ENCODE peak calls at places on chromosomes 1 and 21, in nine cellular contexts. Z is T-helper 2 cell; P is ELR; R is activated CD4-positive, alpha-beta memory T cell treated with anti-CD3 and anti-CD28 coated beads, Interleukin-2, amount 10 ng/mL, durations not matched to agents 7 days and 5 days; W is cardiac muscle cell; F is activated gamma-delta T cell treated with Interleukin-2 at 50 U/mL for 16 hours; L is fibroblast of lung; B is body of pancreas; I is mucosa of gallbladder. D is an unnamed sample.

GRCh38 chr21:14572206-14572780 is 26.2 kb upstream of the SAMSN1 start:
- DNase-seq in Z (no peak), P (no peak), R (no peak), W (no peak), F (no peak), L (no peak), B (no peak), I (no peak), D (no peak)

GRCh38 chr1:6727535-6727934 is 25.9 kb upstream of the DNAJC11 start:
- DNase-seq in Z (peak), P (peak), R (peak), W (peak), F (peak), L (peak), B (peak), I (peak), D (peak)

GRCh38 chr1:77605246-77606026 is 77.0 kb downstream of the ZZZ3 start:
- DNase-seq in Z (no peak), P (peak), R (no peak), W (no peak), F (no peak), L (peak), B (peak), I (peak), D (peak)

GRCh38 chr1:227885648-227886502 is 61.9 kb downstream of the WNT9A start:
- DNase-seq in Z (no peak), P (peak), R (peak), W (no peak), F (no peak), L (peak), B (peak), I (no peak), D (peak)

GRCh38 chr1:47175227-47175934 is 14.5 kb downstream of the PDZK1IP1 start:
- DNase-seq in Z (peak), P (peak), R (peak), W (peak), F (peak), L (peak), B (peak), I (peak), D (peak)

GRCh38 chr1:214840366-214840765 is 237.4 kb downstream of the CENPF start:
- DNase-seq in Z (no peak), P (peak), R (no peak), W (no peak), F (no peak), L (peak), B (no peak), I (no peak), D (no peak)

GRCh38 chr1:155801149-155801548 is 55.9 kb downstream of the GON4L start:
- DNase-seq in Z (no peak), P (peak), R (no peak), W (no peak), F (no peak), L (peak), B (no peak), I (no peak), D (no peak)

GRCh38 chr1:106755682-106756406 is 300.6 kb upstream of the PRMT6 start:
- DNase-seq in Z (no peak), P (peak), R (no peak), W (no peak), F (no peak), L (peak), B (no peak), I (no peak), D (no peak)

GRCh38 chr1:100249155-100249536 is 488 bp downstream of the DBT start:
- DNase-seq in Z (peak), P (peak), R (no peak), W (peak), F (no peak), L (no peak), B (no peak), I (no peak), D (no peak)

GRCh38 chr1:163202833-163203451 is at the start of gene RGS5:
- DNase-seq in Z (no peak), P (peak), R (no peak), W (peak), F (no peak), L (peak), B (no peak), I (no peak), D (no peak)

GRCh38 chr21:44875341-44875740 is 1.9 kb upstream of the PTTG1IP start:
- DNase-seq in Z (peak), P (peak), R (no peak), W (no peak), F (no peak), L (peak), B (no peak), I (no peak), D (no peak)

GRCh38 chr1:88698140-88698539 is 14.1 kb downstream of the PKN2 start:
- DNase-seq in Z (no peak), P (peak), R (no peak), W (peak), F (no peak), L (peak), B (no peak), I (no peak), D (no peak)

GRCh38 chr1:45654540-45655280 is 30.9 kb upstream of the CCDC17 start:
- DNase-seq in Z (peak), P (no peak), R (no peak), W (no peak), F (no peak), L (no peak), B (no peak), I (no peak), D (no peak)

GRCh38 chr1:105909811-105910210 is 1146.7 kb upstream of the PRMT6 start:
- DNase-seq in Z (no peak), P (no peak), R (no peak), W (no peak), F (no peak), L (no peak), B (no peak), I (no peak), D (no peak)

GRCh38 chr1:119040906-119041305 is 52.8 kb upstream of the TBX15 start:
- DNase-seq in Z (no peak), P (no peak), R (no peak), W (no peak), F (no peak), L (no peak), B (peak), I (no peak), D (no peak)

GRCh38 chr1:183932412-183932811 is 105.1 kb downstream of the COLGALT2 start:
- DNase-seq in Z (no peak), P (peak), R (no peak), W (no peak), F (no peak), L (peak), B (peak), I (peak), D (peak)

GRCh38 chr1:228748431-228748830 is 13.2 kb downstream of the RHOU start:
- DNase-seq in Z (peak), P (no peak), R (peak), W (no peak), F (no peak), L (no peak), B (no peak), I (no peak), D (no peak)

GRCh38 chr1:1046243-1046642 is 26.3 kb downstream of the AGRN start:
- DNase-seq in Z (no peak), P (no peak), R (no peak), W (no peak), F (no peak), L (no peak), B (no peak), I (no peak), D (no peak)

GRCh38 chr1:36847761-36848160 is 186.6 kb downstream of the GRIK3 start:
- DNase-seq in Z (no peak), P (no peak), R (no peak), W (no peak), F (no peak), L (no peak), B (no peak), I (no peak), D (no peak)

GRCh38 chr1:233114159-233114558 is 163.7 kb downstream of the NTPCR start:
- DNase-seq in Z (no peak), P (peak), R (no peak), W (no peak), F (no peak), L (peak), B (no peak), I (no peak), D (no peak)

GRCh38 chr21:26445440-26445839 is 127.6 kb downstream of the CYYR1 start:
- DNase-seq in Z (no peak), P (no peak), R (no peak), W (no peak), F (no peak), L (peak), B (no peak), I (no peak), D (no peak)

GRCh38 chr1:77668924-77669449 is 13.5 kb downstream of the ZZZ3 start:
- DNase-seq in Z (peak), P (no peak), R (no peak), W (no peak), F (no peak), L (no peak), B (no peak), I (no peak), D (no peak)

GRCh38 chr1:91736999-91737615 is 148.8 kb downstream of the TGFBR3 start:
- DNase-seq in Z (no peak), P (peak), R (no peak), W (peak), F (no peak), L (peak), B (no peak), I (no peak), D (no peak)

GRCh38 chr21:37965088-37965805 is 49.0 kb upstream of the KCNJ6 start:
- DNase-seq in Z (no peak), P (no peak), R (no peak), W (no peak), F (no peak), L (no peak), B (no peak), I (no peak), D (no peak)

GRCh38 chr21:22136770-22137169 is 1138.6 kb downstream of the NCAM2 start:
- DNase-seq in Z (no peak), P (no peak), R (no peak), W (no peak), F (no peak), L (no peak), B (no peak), I (no peak), D (no peak)

GRCh38 chr1:5616366-5617178 is 375.7 kb downstream of the NPHP4 start:
- DNase-seq in Z (no peak), P (no peak), R (no peak), W (no peak), F (no peak), L (no peak), B (no peak), I (no peak), D (no peak)